ENCODE peak calls at places on chromosomes 4 and X, in four cellular contexts. R is pulmonary artery endothelial cell, V is AG04450, O is GM20000. M is an unnamed sample.

GRCh38 chr4:1237981-1238675 is 10.8 kb downstream of the CTBP1 start:
- DNase-seq in R (no peak), O (no peak), V (no peak), M (no peak)

GRCh38 chrX:47351706-47352105 is 18.7 kb upstream of the ZNF157 start:
- DNase-seq in V (no peak), R (no peak), O (no peak), M (no peak)

GRCh38 chr4:158996669-158997074 is 106.2 kb upstream of the RAPGEF2 start:
- DNase-seq in V (peak; percentile 82), O (no peak), R (peak; percentile 66), M (no peak)

GRCh38 chr4:77052352-77052751 is 23.4 kb downstream of the CCNI start:
- DNase-seq in R (no peak), V (no peak), O (no peak), M (peak; percentile 24)

GRCh38 chr4:30768278-30768677 is 48.1 kb downstream of the PCDH7 start:
- DNase-seq in R (no peak), V (no peak), O (no peak), M (no peak)

GRCh38 chrX:52865328-52865980 is 2.4 kb downstream of the XAGE3 start:
- DNase-seq in V (no peak), R (no peak), O (no peak), M (no peak)

GRCh38 chr4:107349266-107349665 is 313.2 kb upstream of the DKK2 start:
- DNase-seq in V (no peak), R (no peak), O (no peak), M (no peak)

GRCh38 chrX:68083510-68083909 is 349.8 kb downstream of the OPHN1 start:
- DNase-seq in R (no peak), O (no peak), V (no peak), M (no peak)